ENCODE peak calls at places on chromosomes 2 and 18, in six cellular contexts. W is SK-N-SH, M is HepG2, K is HCT116, X is GM12878, F is K562. R is an unnamed sample.

GRCh38 chr18:79599503-79599931 is 80.1 kb upstream of the CTDP1 start:
- DNase-seq in W (no peak), M (no peak), K (no peak), X (no peak), F (no peak), R (peak)

GRCh38 chr2:64866797-64867196 is 122.4 kb upstream of the SLC1A4 start:
- DNase-seq in W (no peak), M (no peak), K (no peak), X (no peak), F (no peak), R (no peak)

GRCh38 chr2:101340141-101340541 is 31.6 kb upstream of the RNF149 start:
- DNase-seq in W (no peak), M (peak), K (no peak), X (no peak), F (no peak), R (no peak)

GRCh38 chr2:10525573-10526265 is 77.6 kb upstream of the ODC1 start:
- DNase-seq in W (no peak), M (no peak), K (no peak), X (no peak), F (no peak), R (no peak)

GRCh38 chr2:26884486-26884885 is 36.6 kb downstream of the DPYSL5 start:
- DNase-seq in W (no peak), M (no peak), K (no peak), X (no peak), F (no peak), R (no peak)

GRCh38 chr2:52594036-52594435 is 1173.6 kb upstream of the CHAC2 start:
- DNase-seq in W (no peak), M (no peak), K (no peak), X (no peak), F (no peak), R (peak)

GRCh38 chr18:48944634-48945033 is 6.1 kb downstream of the SMAD7 start:
- DNase-seq in W (no peak), M (no peak), K (no peak), X (no peak), F (no peak), R (no peak)

GRCh38 chr18:32454667-32455066 is 16.0 kb downstream of the GAREM1 start:
- DNase-seq in W (no peak), M (no peak), K (no peak), X (no peak), F (no peak), R (no peak)

GRCh38 chr18:7812431-7813063 is 245.4 kb downstream of the PTPRM start:
- DNase-seq in W (no peak), M (peak), K (no peak), X (no peak), F (no peak), R (no peak)

GRCh38 chr2:147663153-147663961 is 181.5 kb upstream of the ACVR2A start:
- DNase-seq in W (no peak), M (no peak), K (no peak), X (peak), F (no peak), R (no peak)

GRCh38 chr2:20577495-20578235 is 73.2 kb downstream of the HS1BP3 start:
- DNase-seq in W (no peak), M (no peak), K (no peak), X (no peak), F (no peak), R (peak)

GRCh38 chr2:128289439-128289838 is 29.2 kb downstream of the HS6ST1 start:
- DNase-seq in W (no peak), M (no peak), K (no peak), X (no peak), F (no peak), R (no peak)

GRCh38 chr2:201257941-201258665 is 2.2 kb upstream of the CASP8 start:
- DNase-seq in W (no peak), M (peak), K (peak), X (peak), F (peak), R (peak)

GRCh38 chr2:173708757-173709156 is 256.4 kb downstream of the SP3 start:
- DNase-seq in W (no peak), M (no peak), K (no peak), X (no peak), F (no peak), R (no peak)
- TF ChIP-seq JUND in W (no peak), M (no peak), K (no peak), X (no peak), F (no peak), R (no peak)

GRCh38 chr2:185833864-185834263 is 95.3 kb downstream of the FSIP2 start:
- DNase-seq in W (no peak), M (no peak), K (no peak), X (no peak), F (no peak), R (no peak)
- TF ChIP-seq JUND in W (no peak), M (no peak), K (no peak), X (no peak), F (no peak), R (no peak)

DNA sequence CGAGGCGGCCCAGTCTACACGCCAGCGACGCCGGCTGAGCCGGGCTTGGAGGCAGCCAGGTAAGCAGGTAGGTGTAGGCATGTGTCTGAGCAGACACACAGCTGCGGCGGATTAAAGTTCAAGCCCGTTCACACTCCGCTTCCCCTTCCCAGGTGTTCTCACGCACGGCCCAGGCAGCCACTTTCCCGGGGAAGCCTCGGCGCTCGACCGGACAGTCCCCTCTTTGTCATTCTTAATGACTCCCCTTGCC is 367 bp downstream of the TGFA start:
- DNase-seq in W (no peak), M (peak), K (no peak), X (no peak), F (no peak), R (peak)
- TF ChIP-seq JUND in W (no peak), M (no peak), K (no peak), X (no peak), F (no peak), R (no peak)

GRCh38 chr2:96534701-96535181 is 1.8 kb upstream of the ARID5A start:
- DNase-seq in W (peak), M (no peak), K (no peak), X (no peak), F (no peak), R (peak)

GRCh38 chr2:96533292-96534073 is 3.1 kb upstream of the ARID5A start:
- DNase-seq in W (no peak), M (no peak), K (no peak), X (no peak), F (no peak), R (peak)

GRCh38 chr2:96536445-96537065 is at the start of gene ARID5A:
- DNase-seq in W (peak), M (peak), K (peak), X (peak), F (peak), R (peak)

GRCh38 chr2:96534131-96534530 is 2.4 kb upstream of the ARID5A start:
- DNase-seq in W (no peak), M (no peak), K (no peak), X (no peak), F (no peak), R (no peak)

GRCh38 chr2:96535331-96535730 is 1.2 kb upstream of the ARID5A start:
- DNase-seq in W (no peak), M (no peak), K (no peak), X (no peak), F (no peak), R (no peak)
- TF ChIP-seq JUND in W (no peak), M (no peak), K (no peak), X (no peak), F (no peak), R (no peak)